ENCODE peak calls at places on chromosomes 13 and 19, in eight cellular contexts. J, U, M, E, Z, Q, N and B are unnamed samples.

GRCh38 chr19:42282810-42283247 is 13.8 kb downstream of the CIC start:
- DNase-seq in J (no peak), U (peak; percentile 68), M (no peak), E (no peak), Z (no peak), Q (no peak), N (no peak), B (no peak)

GRCh38 chr13:26185720-26186119 is 36.4 kb downstream of the RNF6 start:
- DNase-seq in J (peak; percentile 17), U (no peak), M (no peak), E (peak; percentile 26), Z (no peak), Q (no peak), N (no peak), B (no peak)

GRCh38 chr19:35509861-35510625 is 3.4 kb downstream of the DMKN start:
- DNase-seq in J (peak; percentile 89), U (peak; percentile 83), M (peak; percentile 93), E (peak; percentile 66), Z (peak; percentile 90), Q (peak; percentile 99), N (peak; percentile 86), B (peak; percentile 92)

GRCh38 chr13:73390100-73390499 is 331.3 kb downstream of the KLF5 start:
- DNase-seq in J (no peak), U (no peak), M (no peak), E (no peak), Z (no peak), Q (no peak), N (no peak), B (no peak)

GRCh38 chr13:71213252-71213821 is 653.7 kb downstream of the DACH1 start:
- DNase-seq in J (no peak), U (no peak), M (no peak), E (no peak), Z (no peak), Q (no peak), N (no peak), B (no peak)

GRCh38 chr13:100089633-100090032 is 740 bp downstream of the PCCA start:
- DNase-seq in J (no peak), U (no peak), M (no peak), E (no peak), Z (no peak), Q (no peak), N (no peak), B (no peak)

GRCh38 chr19:39532233-39533002 is at the start of gene EID2B:
- DNase-seq in J (peak; percentile 97), U (peak; percentile 98), M (peak; percentile 96), E (peak; percentile 89), Z (peak; percentile 97), Q (peak; percentile 100), N (peak; percentile 95), B (peak; percentile 92)

GRCh38 chr13:98556968-98557591 is 19.8 kb downstream of the STK24 start:
- DNase-seq in J (no peak), U (peak; percentile 53), M (no peak), E (no peak), Z (peak; percentile 39), Q (no peak), N (no peak), B (no peak)

GRCh38 chr19:7862413-7862951 is 11.7 kb downstream of the PRR36 start:
- DNase-seq in J (peak; percentile 81), U (no peak), M (peak; percentile 98), E (no peak), Z (peak; percentile 57), Q (no peak), N (peak; percentile 81), B (peak; percentile 74)

GRCh38 chr13:70523622-70524021 is 415.4 kb upstream of the KLHL1 start:
- DNase-seq in J (no peak), U (no peak), M (no peak), E (peak; percentile 10), Z (no peak), Q (no peak), N (no peak), B (no peak)

GRCh38 chr19:36604656-36605100 is 435 bp upstream of the ZNF382 start:
- DNase-seq in J (peak; percentile 16), U (peak; percentile 62), M (no peak), E (peak; percentile 9), Z (peak; percentile 44), Q (no peak), N (peak; percentile 38), B (peak; percentile 59)

GRCh38 chr19:45954132-45954531 is 19.5 kb downstream of the NOVA2 start:
- DNase-seq in J (no peak), U (no peak), M (no peak), E (no peak), Z (no peak), Q (no peak), N (no peak), B (no peak)

GRCh38 chr13:104106705-104107393 is 1040.6 kb upstream of the SLC10A2 start:
- DNase-seq in J (no peak), U (no peak), M (no peak), E (no peak), Z (no peak), Q (no peak), N (no peak), B (no peak)
- TF ChIP-seq EP300 in J (no peak), U (no peak), M (no peak), E (no peak), Z (no peak), Q (no peak), N (no peak), B (no peak)

DNA sequence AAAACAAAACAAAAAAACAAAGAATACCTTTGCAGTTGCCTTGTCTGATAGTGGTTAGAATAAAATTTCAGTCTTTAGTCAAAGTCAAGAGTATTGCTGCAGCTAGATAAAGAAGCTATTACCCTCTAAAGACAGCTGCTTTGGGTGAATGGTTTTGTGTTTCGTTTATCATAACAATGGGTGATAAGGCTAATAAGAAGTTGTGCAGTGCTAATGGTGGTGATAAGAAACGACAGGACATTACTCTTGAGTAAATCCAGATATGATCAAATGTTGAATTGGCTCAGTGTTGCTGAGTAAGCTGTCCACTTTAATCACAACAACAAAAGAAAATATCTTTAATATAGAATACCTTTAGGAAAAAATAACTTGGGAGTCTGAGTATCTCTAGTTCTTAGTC is 1825.3 kb downstream of the SLITRK5 start:
- DNase-seq in J (no peak), U (no peak), M (no peak), E (no peak), Z (no peak), Q (no peak), N (no peak), B (no peak)
- H3K4me3 ChIP-seq in J (no peak overlapping the region), U (no peak overlapping the region), M (no peak overlapping the region), E (no peak overlapping the region), Z (no peak overlapping the region), Q (no peak overlapping the region), N (no peak overlapping the region), B (no peak overlapping the region)

DNA sequence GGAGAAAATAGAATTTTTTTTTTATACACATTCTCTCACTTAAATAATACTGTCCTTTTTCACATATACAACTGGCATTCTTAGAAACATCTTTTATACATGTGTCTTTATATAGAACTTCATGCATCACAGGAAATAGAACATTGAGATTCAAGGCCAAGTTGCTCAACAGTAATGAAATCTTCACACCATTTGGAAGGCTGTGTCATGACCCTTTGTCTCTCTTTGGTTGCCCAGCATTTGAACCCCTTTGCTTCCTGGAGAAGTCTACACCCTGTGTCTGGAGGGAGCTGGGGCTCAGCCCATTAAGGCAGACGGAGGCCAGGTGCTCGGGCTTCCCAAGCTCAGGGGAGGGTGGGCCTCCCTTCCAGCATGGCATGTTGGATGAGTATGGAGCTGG is 41.1 kb downstream of the B3GLCT start:
- DNase-seq in J (no peak), U (no peak), M (no peak), E (no peak), Z (no peak), Q (no peak), N (no peak), B (no peak)
- TF ChIP-seq EP300 in J (no peak), U (no peak), M (no peak), E (no peak), Z (no peak), Q (no peak), N (no peak), B (no peak)

DNA sequence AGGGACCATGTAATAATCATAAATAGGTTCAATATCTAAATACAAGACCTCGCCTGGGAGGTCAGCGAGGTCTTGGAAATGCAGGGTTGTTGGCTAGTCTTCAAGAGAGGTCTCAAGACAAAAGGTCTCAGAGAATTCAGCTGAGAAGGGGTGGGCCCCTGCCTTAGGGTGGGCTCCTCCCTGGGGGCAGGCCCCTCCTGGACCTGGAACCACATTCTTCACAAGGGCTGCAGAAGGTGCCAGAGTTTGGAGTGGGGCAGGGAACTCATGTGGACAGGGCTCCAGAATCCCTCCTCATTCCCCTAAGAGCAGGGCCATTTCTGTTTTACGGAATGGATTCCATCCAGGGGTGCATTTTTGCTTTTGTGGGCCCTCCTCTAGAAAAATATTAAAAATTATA is 10.2 kb downstream of the CEACAM18 start:
- DNase-seq in J (no peak), U (no peak), M (no peak), E (no peak), Z (no peak), Q (no peak), N (no peak), B (no peak)
- H3K4me3 ChIP-seq in J (no peak overlapping the region), U (no peak overlapping the region), M (no peak overlapping the region), E (no peak overlapping the region), Z (no peak overlapping the region), Q (no peak overlapping the region), N (no peak overlapping the region), B (no peak overlapping the region)

GRCh38 chr13:109868583-109869311 is 82.4 kb upstream of the IRS2 start:
- DNase-seq in J (no peak), U (no peak), M (no peak), E (no peak), Z (no peak), Q (peak; percentile 28), N (no peak), B (no peak)
- TF ChIP-seq EP300 in J (no peak), U (no peak), M (no peak), E (no peak), Z (no peak), Q (no peak), N (no peak), B (no peak)

GRCh38 chr19:18435848-18436631 is 1.9 kb downstream of the ISYNA1 start:
- DNase-seq in J (peak; percentile 65), U (no peak), M (no peak), E (no peak), Z (no peak), Q (no peak), N (no peak), B (no peak)
- H3K4me3 ChIP-seq in J (no peak overlapping the region), U (no peak overlapping the region), M (peak overlapping the region; percentile 77), E (no peak overlapping the region), Z (no peak overlapping the region), Q (no peak overlapping the region), N (no peak overlapping the region), B (peak overlapping the region; percentile 61)

GRCh38 chr19:53308339-53308811 is 25.2 kb upstream of the ZNF845 start:
- DNase-seq in J (no peak), U (no peak), M (peak; percentile 49), E (no peak), Z (no peak), Q (no peak), N (no peak), B (no peak)
- TF ChIP-seq EP300 in J (no peak), U (no peak), M (no peak), E (no peak), Z (no peak), Q (no peak), N (no peak), B (no peak)